ENCODE peak calls at places on chromosome 21, in six cellular contexts. One of them, this sample, is unnamed.

GRCh38 chr21:21007606-21008005 is 9.4 kb downstream of the NCAM2 start:
- DNase-seq in CD4-positive, alpha-beta T cell: no peak
- DNase-seq in CD8-positive, alpha-beta T cell: no peak
- DNase-seq in activated CD8-positive, alpha-beta T cell treated with anti-CD3 and anti-CD28 coated beads for 36 hours: no peak
- DNase-seq in cardiac fibroblast: peak
- DNase-seq in WTC11: no peak
- DNase-seq in this sample: peak

GRCh38 chr21:42199488-42200463 is 19.2 kb upstream of the ABCG1 start:
- DNase-seq in CD4-positive, alpha-beta T cell: no peak
- DNase-seq in activated CD8-positive, alpha-beta T cell treated with anti-CD3 and anti-CD28 coated beads for 36 hours: peak
- DNase-seq in WTC11: no peak
- DNase-seq in CD8-positive, alpha-beta T cell: no peak
- DNase-seq in cardiac fibroblast: peak
- DNase-seq in this sample: peak

GRCh38 chr21:27814226-27814625 is 847.3 kb upstream of the ADAMTS5 start:
- DNase-seq in WTC11: no peak
- DNase-seq in CD8-positive, alpha-beta T cell: no peak
- DNase-seq in CD4-positive, alpha-beta T cell: no peak
- DNase-seq in cardiac fibroblast: no peak
- DNase-seq in activated CD8-positive, alpha-beta T cell treated with anti-CD3 and anti-CD28 coated beads for 36 hours: no peak
- DNase-seq in this sample: no peak

GRCh38 chr21:40841524-40842196 is 5.3 kb downstream of the DSCAM start:
- DNase-seq in cardiac fibroblast: no peak
- DNase-seq in activated CD8-positive, alpha-beta T cell treated with anti-CD3 and anti-CD28 coated beads for 36 hours: peak
- DNase-seq in CD8-positive, alpha-beta T cell: no peak
- DNase-seq in CD4-positive, alpha-beta T cell: no peak
- DNase-seq in WTC11: peak
- DNase-seq in this sample: peak

GRCh38 chr21:16116798-16117197 is 387.0 kb downstream of the USP25 start:
- DNase-seq in WTC11: no peak
- DNase-seq in cardiac fibroblast: peak
- DNase-seq in activated CD8-positive, alpha-beta T cell treated with anti-CD3 and anti-CD28 coated beads for 36 hours: no peak
- DNase-seq in CD8-positive, alpha-beta T cell: no peak
- DNase-seq in CD4-positive, alpha-beta T cell: no peak
- DNase-seq in this sample: peak

GRCh38 chr21:15552914-15553491 is 176.8 kb upstream of the USP25 start:
- DNase-seq in CD8-positive, alpha-beta T cell: no peak
- DNase-seq in CD4-positive, alpha-beta T cell: no peak
- DNase-seq in cardiac fibroblast: peak
- DNase-seq in activated CD8-positive, alpha-beta T cell treated with anti-CD3 and anti-CD28 coated beads for 36 hours: no peak
- DNase-seq in WTC11: no peak
- DNase-seq in this sample: peak

GRCh38 chr21:42315296-42315891 is at the start of gene TFF3:
- DNase-seq in WTC11: no peak
- DNase-seq in cardiac fibroblast: no peak
- DNase-seq in activated CD8-positive, alpha-beta T cell treated with anti-CD3 and anti-CD28 coated beads for 36 hours: no peak
- DNase-seq in CD8-positive, alpha-beta T cell: no peak
- DNase-seq in CD4-positive, alpha-beta T cell: no peak
- DNase-seq in this sample: no peak

GRCh38 chr21:34345091-34345871 is 18.5 kb upstream of the KCNE2 start:
- DNase-seq in WTC11: no peak
- DNase-seq in CD8-positive, alpha-beta T cell: no peak
- DNase-seq in cardiac fibroblast: peak
- DNase-seq in CD4-positive, alpha-beta T cell: no peak
- DNase-seq in activated CD8-positive, alpha-beta T cell treated with anti-CD3 and anti-CD28 coated beads for 36 hours: no peak
- DNase-seq in this sample: peak

GRCh38 chr21:34834852-34835501 is 166.2 kb downstream of the CLIC6 start:
- DNase-seq in CD8-positive, alpha-beta T cell: no peak
- DNase-seq in activated CD8-positive, alpha-beta T cell treated with anti-CD3 and anti-CD28 coated beads for 36 hours: peak
- DNase-seq in CD4-positive, alpha-beta T cell: no peak
- DNase-seq in WTC11: no peak
- DNase-seq in cardiac fibroblast: no peak
- DNase-seq in this sample: no peak

GRCh38 chr21:39384674-39385298 is 35.9 kb upstream of the HMGN1 start:
- DNase-seq in cardiac fibroblast: no peak
- DNase-seq in WTC11: no peak
- DNase-seq in activated CD8-positive, alpha-beta T cell treated with anti-CD3 and anti-CD28 coated beads for 36 hours: no peak
- DNase-seq in CD4-positive, alpha-beta T cell: no peak
- DNase-seq in CD8-positive, alpha-beta T cell: no peak
- DNase-seq in this sample: peak

GRCh38 chr21:16797530-16797929 is 715.3 kb upstream of the CXADR start:
- DNase-seq in CD8-positive, alpha-beta T cell: no peak
- DNase-seq in WTC11: no peak
- DNase-seq in activated CD8-positive, alpha-beta T cell treated with anti-CD3 and anti-CD28 coated beads for 36 hours: no peak
- DNase-seq in cardiac fibroblast: no peak
- DNase-seq in CD4-positive, alpha-beta T cell: no peak
- DNase-seq in this sample: no peak

GRCh38 chr21:41316200-41316599 is 401 bp upstream of the FAM3B start:
- DNase-seq in activated CD8-positive, alpha-beta T cell treated with anti-CD3 and anti-CD28 coated beads for 36 hours: no peak
- DNase-seq in CD4-positive, alpha-beta T cell: no peak
- DNase-seq in cardiac fibroblast: no peak
- DNase-seq in CD8-positive, alpha-beta T cell: no peak
- DNase-seq in WTC11: no peak
- DNase-seq in this sample: no peak

GRCh38 chr21:25568230-25568629 is 39.1 kb downstream of the MRPL39 start:
- DNase-seq in activated CD8-positive, alpha-beta T cell treated with anti-CD3 and anti-CD28 coated beads for 36 hours: peak
- DNase-seq in cardiac fibroblast: peak
- DNase-seq in CD4-positive, alpha-beta T cell: no peak
- DNase-seq in WTC11: no peak
- DNase-seq in CD8-positive, alpha-beta T cell: no peak
- DNase-seq in this sample: no peak

GRCh38 chr21:46459356-46460112 is 843 bp downstream of the DIP2A start:
- DNase-seq in cardiac fibroblast: peak
- DNase-seq in activated CD8-positive, alpha-beta T cell treated with anti-CD3 and anti-CD28 coated beads for 36 hours: peak
- DNase-seq in CD4-positive, alpha-beta T cell: no peak
- DNase-seq in CD8-positive, alpha-beta T cell: no peak
- DNase-seq in WTC11: peak
- DNase-seq in this sample: peak

GRCh38 chr21:33412832-33413519 is 9.8 kb downstream of the IFNGR2 start:
- DNase-seq in cardiac fibroblast: no peak
- DNase-seq in CD8-positive, alpha-beta T cell: no peak
- DNase-seq in activated CD8-positive, alpha-beta T cell treated with anti-CD3 and anti-CD28 coated beads for 36 hours: peak
- DNase-seq in CD4-positive, alpha-beta T cell: no peak
- DNase-seq in WTC11: no peak
- DNase-seq in this sample: no peak

GRCh38 chr21:26385721-26386120 is 187.4 kb downstream of the CYYR1 start:
- DNase-seq in WTC11: no peak
- DNase-seq in CD8-positive, alpha-beta T cell: no peak
- DNase-seq in activated CD8-positive, alpha-beta T cell treated with anti-CD3 and anti-CD28 coated beads for 36 hours: no peak
- DNase-seq in cardiac fibroblast: peak
- DNase-seq in CD4-positive, alpha-beta T cell: no peak
- DNase-seq in this sample: no peak

GRCh38 chr21:41858466-41859296 is 20.5 kb downstream of the PRDM15 start:
- DNase-seq in WTC11: no peak
- DNase-seq in CD4-positive, alpha-beta T cell: no peak
- DNase-seq in cardiac fibroblast: no peak
- DNase-seq in activated CD8-positive, alpha-beta T cell treated with anti-CD3 and anti-CD28 coated beads for 36 hours: no peak
- DNase-seq in CD8-positive, alpha-beta T cell: no peak
- DNase-seq in this sample: no peak

GRCh38 chr21:16305686-16306085 is 575.9 kb downstream of the USP25 start:
- DNase-seq in activated CD8-positive, alpha-beta T cell treated with anti-CD3 and anti-CD28 coated beads for 36 hours: no peak
- DNase-seq in CD8-positive, alpha-beta T cell: no peak
- DNase-seq in cardiac fibroblast: peak
- DNase-seq in CD4-positive, alpha-beta T cell: no peak
- DNase-seq in WTC11: no peak
- DNase-seq in this sample: no peak

GRCh38 chr21:26964379-26964778 is 2.5 kb downstream of the ADAMTS5 start:
- DNase-seq in CD8-positive, alpha-beta T cell: no peak
- DNase-seq in activated CD8-positive, alpha-beta T cell treated with anti-CD3 and anti-CD28 coated beads for 36 hours: no peak
- DNase-seq in cardiac fibroblast: no peak
- DNase-seq in WTC11: peak
- DNase-seq in CD4-positive, alpha-beta T cell: no peak
- DNase-seq in this sample: peak

GRCh38 chr21:15029077-15029476 is 35.7 kb downstream of the NRIP1 start:
- DNase-seq in CD4-positive, alpha-beta T cell: no peak
- DNase-seq in activated CD8-positive, alpha-beta T cell treated with anti-CD3 and anti-CD28 coated beads for 36 hours: no peak
- DNase-seq in WTC11: no peak
- DNase-seq in CD8-positive, alpha-beta T cell: no peak
- DNase-seq in cardiac fibroblast: no peak
- DNase-seq in this sample: no peak

GRCh38 chr21:41726970-41727783 is 39.7 kb downstream of the RIPK4 start:
- DNase-seq in activated CD8-positive, alpha-beta T cell treated with anti-CD3 and anti-CD28 coated beads for 36 hours: no peak
- DNase-seq in CD8-positive, alpha-beta T cell: no peak
- DNase-seq in cardiac fibroblast: peak
- DNase-seq in CD4-positive, alpha-beta T cell: no peak
- DNase-seq in WTC11: no peak
- DNase-seq in this sample: peak

GRCh38 chr21:31570824-31571425 is 88.6 kb upstream of the SOD1 start:
- DNase-seq in CD8-positive, alpha-beta T cell: no peak
- DNase-seq in cardiac fibroblast: no peak
- DNase-seq in activated CD8-positive, alpha-beta T cell treated with anti-CD3 and anti-CD28 coated beads for 36 hours: no peak
- DNase-seq in CD4-positive, alpha-beta T cell: no peak
- DNase-seq in WTC11: no peak
- DNase-seq in this sample: no peak

GRCh38 chr21:31566611-31567010 is 92.9 kb upstream of the SOD1 start:
- DNase-seq in activated CD8-positive, alpha-beta T cell treated with anti-CD3 and anti-CD28 coated beads for 36 hours: no peak
- DNase-seq in cardiac fibroblast: no peak
- DNase-seq in WTC11: no peak
- DNase-seq in CD8-positive, alpha-beta T cell: no peak
- DNase-seq in CD4-positive, alpha-beta T cell: no peak
- DNase-seq in this sample: no peak

GRCh38 chr21:31564439-31564838 is 95.1 kb upstream of the SOD1 start:
- DNase-seq in WTC11: no peak
- DNase-seq in CD4-positive, alpha-beta T cell: no peak
- DNase-seq in cardiac fibroblast: peak
- DNase-seq in CD8-positive, alpha-beta T cell: no peak
- DNase-seq in activated CD8-positive, alpha-beta T cell treated with anti-CD3 and anti-CD28 coated beads for 36 hours: no peak
- DNase-seq in this sample: no peak

GRCh38 chr21:31560479-31560878 is 99.0 kb upstream of the SOD1 start:
- DNase-seq in CD4-positive, alpha-beta T cell: no peak
- DNase-seq in WTC11: no peak
- DNase-seq in activated CD8-positive, alpha-beta T cell treated with anti-CD3 and anti-CD28 coated beads for 36 hours: no peak
- DNase-seq in CD8-positive, alpha-beta T cell: no peak
- DNase-seq in cardiac fibroblast: no peak
- DNase-seq in this sample: no peak

GRCh38 chr21:31566061-31566460 is 93.4 kb upstream of the SOD1 start:
- DNase-seq in CD8-positive, alpha-beta T cell: no peak
- DNase-seq in activated CD8-positive, alpha-beta T cell treated with anti-CD3 and anti-CD28 coated beads for 36 hours: no peak
- DNase-seq in WTC11: no peak
- DNase-seq in cardiac fibroblast: no peak
- DNase-seq in CD4-positive, alpha-beta T cell: no peak
- DNase-seq in this sample: no peak
- TF ChIP-seq CTCF in CD8-positive, alpha-beta T cell: no peak
- TF ChIP-seq CTCF in activated CD8-positive, alpha-beta T cell treated with anti-CD3 and anti-CD28 coated beads for 36 hours: no peak
- TF ChIP-seq CTCF in WTC11: no peak
- TF ChIP-seq CTCF in cardiac fibroblast: no peak
- TF ChIP-seq CTCF in CD4-positive, alpha-beta T cell: no peak
- TF ChIP-seq CTCF in this sample: no peak

DNA sequence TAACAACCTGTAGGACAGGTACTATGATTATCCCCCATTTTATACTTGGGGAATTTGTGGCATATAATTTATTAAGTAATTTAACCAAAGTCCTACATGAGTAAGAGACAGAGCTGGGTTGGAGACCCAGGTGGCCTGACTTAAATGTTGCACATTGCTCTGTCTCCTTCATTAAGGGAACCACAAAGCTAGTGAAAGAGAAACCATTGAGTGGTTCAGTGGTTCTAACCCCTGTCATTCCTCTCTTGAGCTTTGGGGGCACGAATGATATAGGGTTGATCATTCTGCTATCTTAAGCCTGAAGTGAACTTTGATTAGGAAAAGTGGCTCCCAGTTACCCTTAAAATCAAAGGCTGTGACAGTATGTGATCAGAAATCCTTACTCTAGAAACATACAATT is 5.2 kb upstream of the MAP3K7CL start:
- DNase-seq in activated CD8-positive, alpha-beta T cell treated with anti-CD3 and anti-CD28 coated beads for 36 hours: no peak
- DNase-seq in CD8-positive, alpha-beta T cell: no peak
- DNase-seq in CD4-positive, alpha-beta T cell: no peak
- DNase-seq in WTC11: no peak
- DNase-seq in cardiac fibroblast: no peak
- DNase-seq in this sample: no peak
- TF ChIP-seq CTCF in activated CD8-positive, alpha-beta T cell treated with anti-CD3 and anti-CD28 coated beads for 36 hours: no peak
- TF ChIP-seq CTCF in CD8-positive, alpha-beta T cell: no peak
- TF ChIP-seq CTCF in CD4-positive, alpha-beta T cell: no peak
- TF ChIP-seq CTCF in WTC11: no peak
- TF ChIP-seq CTCF in cardiac fibroblast: no peak
- TF ChIP-seq CTCF in this sample: no peak

GRCh38 chr21:45010860-45011259 is 63.5 kb upstream of the ADARB1 start:
- DNase-seq in cardiac fibroblast: no peak
- DNase-seq in activated CD8-positive, alpha-beta T cell treated with anti-CD3 and anti-CD28 coated beads for 36 hours: no peak
- DNase-seq in CD8-positive, alpha-beta T cell: no peak
- DNase-seq in CD4-positive, alpha-beta T cell: no peak
- DNase-seq in WTC11: peak
- DNase-seq in this sample: no peak

GRCh38 chr21:45011426-45011825 is 63.0 kb upstream of the ADARB1 start:
- DNase-seq in activated CD8-positive, alpha-beta T cell treated with anti-CD3 and anti-CD28 coated beads for 36 hours: no peak
- DNase-seq in cardiac fibroblast: no peak
- DNase-seq in WTC11: peak
- DNase-seq in CD8-positive, alpha-beta T cell: no peak
- DNase-seq in CD4-positive, alpha-beta T cell: no peak
- DNase-seq in this sample: no peak

GRCh38 chr21:45009616-45010015 is 64.8 kb upstream of the ADARB1 start:
- DNase-seq in CD8-positive, alpha-beta T cell: no peak
- DNase-seq in WTC11: no peak
- DNase-seq in activated CD8-positive, alpha-beta T cell treated with anti-CD3 and anti-CD28 coated beads for 36 hours: no peak
- DNase-seq in cardiac fibroblast: no peak
- DNase-seq in CD4-positive, alpha-beta T cell: no peak
- DNase-seq in this sample: no peak

GRCh38 chr21:45011911-45012660 is 62.3 kb upstream of the ADARB1 start:
- DNase-seq in WTC11: peak
- DNase-seq in CD8-positive, alpha-beta T cell: no peak
- DNase-seq in activated CD8-positive, alpha-beta T cell treated with anti-CD3 and anti-CD28 coated beads for 36 hours: no peak
- DNase-seq in cardiac fibroblast: peak
- DNase-seq in CD4-positive, alpha-beta T cell: no peak
- DNase-seq in this sample: peak

GRCh38 chr21:45010096-45010495 is 64.3 kb upstream of the ADARB1 start:
- DNase-seq in CD8-positive, alpha-beta T cell: no peak
- DNase-seq in cardiac fibroblast: no peak
- DNase-seq in activated CD8-positive, alpha-beta T cell treated with anti-CD3 and anti-CD28 coated beads for 36 hours: no peak
- DNase-seq in WTC11: no peak
- DNase-seq in CD4-positive, alpha-beta T cell: no peak
- DNase-seq in this sample: no peak
- TF ChIP-seq CTCF in CD8-positive, alpha-beta T cell: no peak
- TF ChIP-seq CTCF in cardiac fibroblast: no peak
- TF ChIP-seq CTCF in activated CD8-positive, alpha-beta T cell treated with anti-CD3 and anti-CD28 coated beads for 36 hours: no peak
- TF ChIP-seq CTCF in WTC11: no peak
- TF ChIP-seq CTCF in CD4-positive, alpha-beta T cell: no peak
- TF ChIP-seq CTCF in this sample: no peak

GRCh38 chr21:37737996-37738395 is 178.3 kb downstream of the KCNJ6 start:
- DNase-seq in CD8-positive, alpha-beta T cell: no peak
- DNase-seq in WTC11: no peak
- DNase-seq in activated CD8-positive, alpha-beta T cell treated with anti-CD3 and anti-CD28 coated beads for 36 hours: no peak
- DNase-seq in CD4-positive, alpha-beta T cell: no peak
- DNase-seq in cardiac fibroblast: no peak
- DNase-seq in this sample: no peak

GRCh38 chr21:37742115-37742514 is 174.1 kb downstream of the KCNJ6 start:
- DNase-seq in WTC11: no peak
- DNase-seq in activated CD8-positive, alpha-beta T cell treated with anti-CD3 and anti-CD28 coated beads for 36 hours: no peak
- DNase-seq in cardiac fibroblast: no peak
- DNase-seq in CD4-positive, alpha-beta T cell: no peak
- DNase-seq in CD8-positive, alpha-beta T cell: no peak
- DNase-seq in this sample: no peak

GRCh38 chr21:37732927-37733326 is 183.3 kb downstream of the KCNJ6 start:
- DNase-seq in CD4-positive, alpha-beta T cell: no peak
- DNase-seq in cardiac fibroblast: no peak
- DNase-seq in WTC11: no peak
- DNase-seq in CD8-positive, alpha-beta T cell: no peak
- DNase-seq in activated CD8-positive, alpha-beta T cell treated with anti-CD3 and anti-CD28 coated beads for 36 hours: no peak
- DNase-seq in this sample: no peak

GRCh38 chr21:37734846-37735245 is 181.4 kb downstream of the KCNJ6 start:
- DNase-seq in CD4-positive, alpha-beta T cell: no peak
- DNase-seq in activated CD8-positive, alpha-beta T cell treated with anti-CD3 and anti-CD28 coated beads for 36 hours: no peak
- DNase-seq in CD8-positive, alpha-beta T cell: no peak
- DNase-seq in WTC11: no peak
- DNase-seq in cardiac fibroblast: no peak
- DNase-seq in this sample: no peak

GRCh38 chr21:37737497-37737896 is 178.8 kb downstream of the KCNJ6 start:
- DNase-seq in CD8-positive, alpha-beta T cell: no peak
- DNase-seq in CD4-positive, alpha-beta T cell: no peak
- DNase-seq in activated CD8-positive, alpha-beta T cell treated with anti-CD3 and anti-CD28 coated beads for 36 hours: no peak
- DNase-seq in WTC11: no peak
- DNase-seq in cardiac fibroblast: no peak
- DNase-seq in this sample: no peak
- TF ChIP-seq CTCF in CD8-positive, alpha-beta T cell: no peak
- TF ChIP-seq CTCF in CD4-positive, alpha-beta T cell: no peak
- TF ChIP-seq CTCF in activated CD8-positive, alpha-beta T cell treated with anti-CD3 and anti-CD28 coated beads for 36 hours: no peak
- TF ChIP-seq CTCF in WTC11: no peak
- TF ChIP-seq CTCF in cardiac fibroblast: no peak
- TF ChIP-seq CTCF in this sample: no peak

This sample was measured in HFFc6.